ENCODE peak calls at places on chromosomes 7 and 10, in eight cellular contexts. G is psoas muscle, R is breast epithelium, P is neural progenitor cell, K is RWPE2, S is mammary epithelial cell, Z is uterus, E is brain microvascular endothelial cell. Q is an unnamed sample.

GRCh38 chr10:70441161-70441876 is at the start of gene NODAL:
- DNase-seq in E (no peak), R (no peak), Z (no peak), P (peak), G (no peak), K (no peak), S (no peak), Q (no peak)

GRCh38 chr7:107728276-107728675 is 15.7 kb upstream of the CBLL1 start:
- DNase-seq in E (no peak), G (no peak), R (no peak), Z (no peak), P (no peak), S (no peak), K (no peak), Q (no peak)

GRCh38 chr10:100341953-100342626 is 4.9 kb upstream of the SCD start:
- DNase-seq in R (peak), K (no peak), P (peak), S (peak), E (peak), Z (peak), G (peak), Q (peak)

GRCh38 chr7:74032191-74032490 is 4.2 kb downstream of the ELN start:
- DNase-seq in E (no peak), P (no peak), K (no peak), Z (peak), R (peak), G (peak), S (peak), Q (no peak)

GRCh38 chr7:107150375-107151073 is 18.3 kb upstream of the HBP1 start:
- DNase-seq in E (peak), S (peak), Z (peak), P (peak), G (peak), K (no peak), R (peak), Q (peak)

GRCh38 chr10:97274828-97275227 is 17.6 kb downstream of the ARHGAP19 start:
- DNase-seq in K (no peak), R (no peak), S (no peak), P (no peak), Z (no peak), G (no peak), E (no peak), Q (no peak)

GRCh38 chr10:6786579-6787031 is 206.5 kb upstream of the PRKCQ start:
- DNase-seq in Z (peak), S (peak), E (peak), K (no peak), G (no peak), P (no peak), R (peak), Q (no peak)

GRCh38 chr10:98376485-98376884 is 38.5 kb downstream of the PYROXD2 start:
- DNase-seq in Z (no peak), E (no peak), G (no peak), R (no peak), P (no peak), S (no peak), K (no peak), Q (no peak)

GRCh38 chr10:114272696-114273095 is 33.6 kb downstream of the VWA2 start:
- DNase-seq in Z (no peak), P (no peak), G (no peak), K (no peak), R (no peak), E (no peak), S (no peak), Q (no peak)

GRCh38 chr10:1670541-1671365 is 66.6 kb downstream of the ADARB2 start:
- DNase-seq in Z (no peak), G (no peak), S (no peak), E (no peak), P (no peak), K (no peak), R (no peak), Q (no peak)

GRCh38 chr7:12685550-12685949 is 1.9 kb upstream of the ARL4A start:
- DNase-seq in E (peak), R (no peak), S (no peak), G (no peak), Z (peak), K (no peak), P (peak), Q (peak)

GRCh38 chr10:101829561-101830315 is 11.5 kb upstream of the OGA start:
- DNase-seq in Z (peak), G (peak), R (peak), K (peak), P (peak), E (no peak), S (no peak), Q (no peak)

GRCh38 chr10:3746634-3747033 is 38.4 kb downstream of the KLF6 start:
- DNase-seq in G (no peak), E (no peak), Z (no peak), R (no peak), S (no peak), P (no peak), K (no peak), Q (no peak)

GRCh38 chr10:116796910-116797513 is 52.3 kb upstream of the ENO4 start:
- DNase-seq in G (peak), P (peak), E (peak), R (peak), Z (peak), K (no peak), S (peak), Q (peak)

GRCh38 chr10:34102237-34102673 is 712.8 kb downstream of the PARD3 start:
- DNase-seq in R (peak), Z (peak), G (peak), S (no peak), K (no peak), E (peak), P (no peak), Q (peak)
- H3K4me3 ChIP-seq in R (no peak), Z (peak), G (peak), S (no peak), K (no peak), E (no peak), P (no peak), Q (no peak)

DNA sequence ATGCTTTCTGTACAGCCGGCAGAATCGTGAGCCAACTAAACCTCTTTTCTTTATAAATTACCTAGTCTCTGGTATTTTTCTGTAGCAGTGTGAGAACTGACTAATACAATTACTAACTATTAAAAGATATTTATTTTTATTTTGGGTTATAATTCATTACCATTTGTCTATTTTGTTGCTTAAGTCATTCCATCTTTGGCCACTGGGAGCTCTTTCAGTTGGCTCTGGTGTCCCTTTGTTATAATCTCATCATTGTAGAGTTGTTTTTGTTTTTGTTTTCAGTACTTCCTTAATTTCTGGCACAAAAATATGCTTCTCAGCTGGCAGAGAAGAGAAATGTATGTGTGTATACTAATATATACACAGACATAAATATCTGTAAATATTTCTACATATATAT is 807.9 kb upstream of the MBL2 start:
- DNase-seq in G (no peak), P (no peak), R (no peak), Z (no peak), E (no peak), S (no peak), K (no peak), Q (no peak)
- TF ChIP-seq CTCF in G (no peak), P (peak), R (no peak), Z (no peak), E (no peak), S (no peak), K (peak), Q (no peak)

GRCh38 chr7:137591444-137591843 is 247.9 kb upstream of the PTN start:
- DNase-seq in G (no peak), S (peak), Z (no peak), E (peak), R (no peak), K (no peak), P (peak), Q (no peak)
- H3K27ac ChIP-seq in G (no peak), S (no peak), Z (no peak), E (peak), R (peak), K (peak), P (no peak), Q (no peak)

DNA sequence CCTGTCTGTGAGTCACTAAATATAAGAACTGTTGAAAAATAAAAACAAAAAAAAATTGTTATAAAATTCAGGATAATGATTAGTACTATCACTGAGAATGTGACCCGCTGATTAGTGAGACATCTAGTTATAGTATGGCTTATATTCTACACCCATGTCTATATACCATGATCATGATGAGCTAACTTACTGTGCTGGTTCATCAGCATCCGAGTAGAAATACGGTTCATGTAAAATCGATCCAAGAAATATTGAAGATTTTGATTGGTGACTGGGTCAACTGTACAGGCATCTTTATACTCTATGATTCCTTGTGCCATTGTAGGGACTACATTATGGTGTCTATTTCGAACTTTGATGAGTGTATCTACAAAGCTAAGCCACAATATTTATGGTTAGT is 3.7 kb downstream of the PDK4 start:
- DNase-seq in S (no peak), E (no peak), P (no peak), R (no peak), G (no peak), Z (no peak), K (no peak), Q (no peak)
- H3K4me3 ChIP-seq in S (no peak), E (no peak), P (no peak), R (peak), G (peak), Z (peak), K (no peak), Q (peak)

GRCh38 chr7:109206196-109206595 is 636.5 kb downstream of the DNAJB9 start:
- DNase-seq in Z (no peak), G (no peak), R (no peak), K (no peak), E (no peak), S (no peak), P (no peak), Q (no peak)
- TF ChIP-seq CTCF in Z (no peak), G (no peak), R (no peak), K (peak), E (no peak), S (peak), P (peak), Q (no peak)

GRCh38 chr7:69180662-69181061 is 417.6 kb upstream of the AUTS2 start:
- DNase-seq in K (no peak), S (no peak), E (no peak), P (no peak), Z (no peak), G (no peak), R (no peak), Q (no peak)

GRCh38 chr7:69182596-69183467 is 415.4 kb upstream of the AUTS2 start:
- DNase-seq in E (no peak), S (no peak), K (no peak), R (no peak), P (no peak), G (no peak), Z (no peak), Q (no peak)

GRCh38 chr7:69173341-69173740 is 424.9 kb upstream of the AUTS2 start:
- DNase-seq in P (no peak), S (no peak), G (no peak), K (no peak), Z (no peak), E (no peak), R (no peak), Q (no peak)

GRCh38 chr7:69177326-69177897 is 420.9 kb upstream of the AUTS2 start:
- DNase-seq in K (no peak), S (no peak), E (no peak), G (no peak), P (no peak), R (no peak), Z (peak), Q (no peak)

DNA sequence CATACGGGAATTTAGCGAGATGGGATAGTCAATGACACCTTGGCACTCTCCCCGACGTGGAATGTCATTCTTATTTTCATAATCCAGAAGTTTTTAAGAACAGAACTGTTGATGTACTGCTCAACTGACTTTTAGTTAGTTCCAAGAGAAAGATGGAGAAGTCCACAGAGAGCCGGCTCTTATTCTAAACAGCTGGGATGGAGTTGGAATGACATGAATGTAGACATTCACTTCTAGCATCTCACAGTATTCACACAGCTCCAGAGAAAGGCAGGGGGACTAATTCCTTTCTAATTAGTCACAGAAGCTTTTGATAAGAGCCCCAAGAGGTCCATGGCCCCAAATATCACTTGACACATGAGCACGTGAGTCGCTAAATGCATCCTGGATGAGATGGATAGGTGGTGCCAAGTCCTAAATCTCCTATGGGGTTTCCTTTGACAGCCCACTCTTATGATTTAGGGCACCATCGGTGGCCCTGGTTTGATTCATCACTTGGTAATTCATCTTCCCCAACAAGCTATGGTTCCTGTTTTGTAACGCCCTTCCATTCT is 420.3 kb upstream of the AUTS2 start:
- DNase-seq in S (no peak), R (no peak), G (no peak), E (no peak), P (no peak), K (no peak), Z (peak), Q (no peak)
- H3K27ac ChIP-seq in S (no peak), R (no peak), G (no peak), E (no peak), P (no peak), K (no peak), Z (peak), Q (no peak)

DNA sequence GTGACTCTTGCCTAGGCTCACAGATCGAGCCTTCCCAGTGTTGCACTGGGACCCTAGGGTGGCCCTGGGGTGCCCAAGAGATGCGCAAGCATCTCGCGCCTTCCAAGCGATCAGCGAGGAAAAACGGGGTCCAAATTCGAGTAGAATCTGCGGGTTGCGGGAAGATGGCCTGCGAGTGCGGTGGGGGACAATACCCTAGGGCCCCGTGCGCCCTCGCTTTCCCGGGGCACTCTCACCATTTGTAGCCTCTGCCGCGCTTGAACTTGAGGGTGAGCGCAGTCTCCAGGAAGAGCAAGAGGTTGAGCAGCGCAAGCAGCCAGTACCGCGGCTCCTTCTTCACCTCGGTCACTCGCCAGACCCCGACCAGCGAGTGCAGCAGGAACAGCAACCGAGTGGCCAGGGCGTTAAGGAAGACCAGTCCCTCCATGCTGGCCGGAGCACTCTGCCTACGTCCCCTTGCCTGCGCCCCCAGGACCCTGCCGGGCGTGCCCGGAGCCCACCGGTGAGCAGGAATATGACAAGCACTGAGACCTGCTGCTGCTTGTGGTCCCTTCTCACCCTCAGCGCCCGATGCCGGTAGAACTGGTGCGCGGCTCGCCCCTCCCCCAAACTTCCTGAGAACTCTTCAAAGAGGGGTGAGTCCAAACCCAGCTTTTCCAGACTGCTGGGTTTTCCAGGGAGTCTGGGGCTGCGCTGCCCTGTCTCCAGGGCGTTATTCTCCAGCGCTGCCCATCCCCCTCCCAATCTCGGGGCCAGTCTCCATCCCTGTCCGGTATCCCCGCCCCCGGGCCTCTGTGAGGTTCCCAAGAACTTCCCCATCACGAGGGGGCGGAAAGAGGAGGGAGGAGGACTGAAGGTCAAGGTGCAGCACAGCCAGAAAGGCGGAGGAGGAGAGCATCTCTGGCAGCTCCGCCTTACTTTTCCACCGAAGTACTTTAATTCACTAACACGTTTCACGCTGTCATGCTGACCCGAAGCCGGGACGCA is at the start of gene TMEM26:
- DNase-seq in P (peak), K (peak), R (no peak), G (peak), Z (peak), E (no peak), S (no peak), Q (peak)
- H3K4me3 ChIP-seq in P (peak), K (peak), R (peak), G (peak), Z (peak), E (peak), S (no peak), Q (peak)

GRCh38 chr7:28187012-28187411 is 6.4 kb upstream of the JAZF1 start:
- DNase-seq in P (no peak), G (no peak), E (no peak), Z (no peak), S (no peak), R (no peak), K (no peak), Q (no peak)
- TF ChIP-seq CTCF in P (no peak), G (no peak), E (no peak), Z (no peak), S (no peak), R (no peak), K (no peak), Q (no peak)